ENCODE peak calls at places on chromosomes 5 and 9, in four cellular contexts. V, X, U and Z are unnamed samples. For H3K9me3 and H3K4me1, the result is how much of the 10 kb centered on the place peaks cover.

GRCh38 chr5:111461261-111461671 is 51.1 kb downstream of the STARD4 start:
- DNase-seq in V (no peak), X (no peak), U (no peak), Z (peak)

GRCh38 chr9:112867275-112867991 is 23.2 kb downstream of the SLC46A2 start:
- DNase-seq in V (no peak), X (peak), U (no peak), Z (no peak)

GRCh38 chr9:21933865-21934264 is 60.3 kb downstream of the CDKN2A start:
- DNase-seq in V (no peak), X (no peak), U (no peak), Z (no peak)

GRCh38 chr5:1409386-1410110 is 35.7 kb downstream of the SLC6A3 start:
- DNase-seq in V (peak), X (peak), U (no peak), Z (no peak)

GRCh38 chr5:163354685-163355084 is 82.7 kb upstream of the CCNG1 start:
- DNase-seq in V (no peak), X (no peak), U (no peak), Z (no peak)

GRCh38 chr5:145912019-145912418 is 24.4 kb upstream of the SH3RF2 start:
- DNase-seq in V (no peak), X (no peak), U (no peak), Z (no peak)

GRCh38 chr9:119003218-119003617 is 366.0 kb downstream of the BRINP1 start:
- DNase-seq in V (no peak), X (no peak), U (no peak), Z (no peak)

GRCh38 chr9:89548210-89548609 is 50.3 kb upstream of the SEMA4D start:
- DNase-seq in V (no peak), X (no peak), U (no peak), Z (no peak)

GRCh38 chr9:83220737-83221136 is 157.8 kb upstream of the RASEF start:
- DNase-seq in V (no peak), X (no peak), U (no peak), Z (no peak)

GRCh38 chr5:14292766-14293165 is 149.6 kb downstream of the TRIO start:
- DNase-seq in V (no peak), X (no peak), U (no peak), Z (no peak)

GRCh38 chr5:53895091-53895683 is 334.7 kb downstream of the NDUFS4 start:
- DNase-seq in V (no peak), X (no peak), U (no peak), Z (no peak)

GRCh38 chr5:142831019-142831403 is 60.8 kb downstream of the ARHGAP26 start:
- DNase-seq in V (no peak), X (no peak), U (no peak), Z (no peak)

GRCh38 chr5:123879071-123879470 is 367.1 kb downstream of the CSNK1G3 start:
- DNase-seq in V (no peak), X (no peak), U (no peak), Z (no peak)

GRCh38 chr9:97515662-97516061 is 14.2 kb downstream of the TMOD1 start:
- DNase-seq in V (no peak), X (no peak), U (no peak), Z (no peak)

GRCh38 chr5:71925608-71926091 is 181.6 kb upstream of the MAP1B start:
- DNase-seq in V (no peak), X (no peak), U (no peak), Z (no peak)

GRCh38 chr5:1734271-1734907 is 65.2 kb downstream of the MRPL36 start:
- DNase-seq in V (peak), X (no peak), U (no peak), Z (no peak)

GRCh38 chr5:71786337-71787060 is 67.4 kb downstream of the CARTPT start:
- DNase-seq in V (no peak), X (no peak), U (no peak), Z (no peak)

GRCh38 chr5:84433461-84433860 is 48.8 kb upstream of the EDIL3 start:
- DNase-seq in V (no peak), X (no peak), U (no peak), Z (no peak)

GRCh38 chr9:37958154-37958553 is 54.2 kb upstream of the SLC25A51 start:
- DNase-seq in V (peak), X (no peak), U (no peak), Z (no peak)

GRCh38 chr5:9932770-9933169 is 302.6 kb upstream of the TAS2R1 start:
- DNase-seq in V (no peak), X (no peak), U (no peak), Z (no peak)

GRCh38 chr5:64210866-64211265 is 45.2 kb downstream of the RNF180 start:
- DNase-seq in V (no peak), X (no peak), U (no peak), Z (peak)

GRCh38 chr9:69609156-69609555 is 63.0 kb downstream of the APBA1 start:
- DNase-seq in V (no peak), X (no peak), U (no peak), Z (no peak)
- H3K9me3 ChIP-seq in V (under half), X (under half), U (under half), Z (under half)

DNA sequence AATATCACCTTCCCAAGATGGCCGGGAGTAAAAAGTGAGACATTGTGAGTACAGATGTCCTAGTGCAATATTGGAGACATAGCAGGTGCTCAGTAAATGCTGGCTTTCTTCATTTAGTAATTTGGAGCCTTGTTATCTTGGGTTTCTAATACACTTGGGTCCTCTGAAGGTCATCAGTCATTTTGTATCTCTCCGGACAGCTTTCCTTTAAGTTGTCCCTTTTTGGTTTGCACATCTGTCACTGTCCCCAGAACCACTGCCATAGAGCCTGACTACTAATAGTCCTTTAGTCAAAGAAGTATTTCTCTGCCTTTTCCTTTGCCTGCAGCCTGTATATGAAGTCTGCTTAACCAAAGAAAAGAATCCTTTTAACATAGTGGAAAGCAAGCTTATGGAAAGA is 7.8 kb upstream of the ANGPTL2 start:
- DNase-seq in V (no peak), X (no peak), U (no peak), Z (no peak)
- H3K4me1 ChIP-seq in V (under half), X (under half), U (under half), Z (under half)

DNA sequence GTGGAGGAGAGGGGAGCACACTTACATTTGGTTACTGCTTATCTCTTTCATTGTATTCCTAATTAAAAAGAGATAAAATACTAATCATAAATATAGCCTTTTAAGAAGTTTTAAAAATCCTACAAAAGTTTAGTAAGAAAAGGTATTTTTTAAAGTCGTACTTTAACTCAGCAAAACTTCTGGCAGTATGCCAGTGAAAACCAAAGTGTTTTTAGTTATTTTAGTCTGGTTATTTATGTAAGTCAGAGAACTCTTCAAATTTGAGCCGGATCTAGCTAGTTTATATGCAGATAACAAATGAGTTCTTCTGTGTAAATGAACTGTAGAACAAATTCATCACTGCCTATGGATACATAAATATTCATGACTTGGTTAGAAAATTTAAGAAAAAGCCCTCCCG is 36.5 kb upstream of the ANKDD1B start:
- DNase-seq in V (no peak), X (no peak), U (no peak), Z (no peak)
- H3K27ac ChIP-seq in V (no peak), X (no peak), U (no peak), Z (no peak)

DNA sequence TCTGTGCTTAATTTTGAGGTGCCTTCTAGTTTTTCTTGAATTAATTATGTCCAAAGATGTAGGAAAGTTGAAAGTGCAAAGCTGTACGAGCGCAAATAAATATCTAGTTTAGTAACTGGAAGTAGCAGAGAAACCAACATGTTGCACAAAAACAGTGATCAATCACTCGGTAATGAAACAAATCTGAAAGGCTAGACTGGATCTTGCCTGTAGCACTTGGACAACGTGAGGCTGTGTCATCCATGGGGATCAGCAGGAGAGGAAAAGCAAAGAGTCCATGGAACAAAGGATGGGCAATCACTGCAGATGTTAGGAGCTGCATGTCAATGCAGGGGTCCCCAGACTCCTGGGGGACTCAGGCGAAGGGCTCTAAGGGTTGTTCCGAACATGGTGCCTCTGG is 424.2 kb downstream of the IRX1 start:
- DNase-seq in V (no peak), X (no peak), U (no peak), Z (no peak)
- H3K9me3 ChIP-seq in V (under half), X (under half), U (under half), Z (under half)

GRCh38 chr9:120928720-120929389 is 2.3 kb upstream of the TRAF1 start:
- DNase-seq in V (peak), X (peak), U (peak), Z (no peak)
- H3K4me1 ChIP-seq in V (under half), X (half or more), U (under half), Z (under half)

GRCh38 chr9:135240222-135240621 is 152.8 kb downstream of the OLFM1 start:
- DNase-seq in V (peak), X (no peak), U (no peak), Z (no peak)
- H3K27ac ChIP-seq in V (no peak), X (no peak), U (no peak), Z (no peak)

DNA sequence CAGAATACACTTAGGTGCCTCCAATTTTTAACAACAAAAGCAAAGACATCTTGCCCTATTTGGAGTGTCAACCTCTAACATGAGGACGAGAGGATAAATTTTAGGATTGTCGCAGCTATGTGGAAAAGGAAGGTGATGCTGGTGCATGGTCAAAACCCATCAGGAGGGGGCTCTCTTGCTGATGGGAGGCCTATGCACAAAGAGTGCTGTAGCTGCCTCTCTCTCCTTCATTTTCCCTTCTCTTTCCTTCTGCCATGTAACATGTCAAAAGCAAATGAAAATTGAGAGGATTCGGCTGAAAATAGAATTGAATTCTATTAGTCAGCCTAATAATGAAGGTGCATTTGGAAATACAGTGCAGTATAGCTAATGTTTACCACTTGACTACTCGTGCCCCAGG is 578.7 kb upstream of the ZNF462 start:
- DNase-seq in V (no peak), X (no peak), U (no peak), Z (peak)
- H3K9me3 ChIP-seq in V (under half), X (under half), U (under half), Z (under half)

DNA sequence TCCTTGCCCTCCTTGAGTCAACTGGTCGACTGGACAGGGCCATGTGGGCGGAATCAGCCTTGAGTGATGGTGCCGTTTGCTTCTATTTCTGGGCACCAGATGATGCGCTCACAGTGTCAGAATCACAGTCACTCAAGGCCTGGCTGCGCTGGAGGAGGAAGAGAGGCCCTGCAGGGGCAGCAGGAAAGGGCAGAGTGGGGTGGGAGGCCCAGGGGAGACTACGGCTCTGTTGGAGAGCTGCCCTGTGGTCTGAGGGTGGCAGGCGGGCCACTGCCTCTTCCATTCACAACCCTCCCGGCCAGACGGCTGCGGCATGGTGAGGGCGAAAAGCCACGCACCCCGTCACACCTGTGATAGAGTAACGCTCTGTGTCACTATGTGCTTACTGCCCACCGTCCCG is 9.8 kb downstream of the PLPP7 start:
- DNase-seq in V (no peak), X (no peak), U (no peak), Z (no peak)
- H3K4me1 ChIP-seq in V (under half), X (under half), U (under half), Z (under half)